ENCODE peak calls at places on chromosomes 4 and X, in four cellular contexts. K is tibial artery, Y is aorta, U is OCI-LY7. P is an unnamed sample.

GRCh38 chr4:102625232-102625930 is 124.2 kb downstream of the NFKB1 start:
- DNase-seq in U (peak; percentile 61), K (peak; percentile 33), Y (no peak), P (peak; percentile 89)

GRCh38 chrX:105527759-105528158 is 294.6 kb upstream of the NRK start:
- DNase-seq in U (no peak), K (no peak), Y (no peak), P (no peak)

GRCh38 chrX:70592091-70592490 is 147.5 kb downstream of the DLG3 start:
- DNase-seq in U (no peak), Y (no peak), K (no peak), P (peak; percentile 75)

GRCh38 chr4:109730294-109731051 is 603 bp upstream of the PLA2G12A start:
- DNase-seq in U (no peak), K (peak; percentile 41), Y (peak; percentile 84), P (no peak)

GRCh38 chr4:83207497-83208105 is 77.0 kb downstream of the COQ2 start:
- DNase-seq in U (no peak), K (no peak), Y (no peak), P (no peak)

GRCh38 chr4:31104596-31104995 is 384.4 kb downstream of the PCDH7 start:
- DNase-seq in Y (no peak), K (no peak), U (no peak), P (no peak)

GRCh38 chr4:62225972-62226371 is 1025.8 kb downstream of the ADGRL3 start:
- DNase-seq in U (no peak), K (no peak), Y (no peak), P (no peak)

GRCh38 chr4:67037489-67037888 is 507.8 kb downstream of the CENPC start:
- DNase-seq in U (no peak), Y (no peak), K (no peak), P (no peak)

GRCh38 chr4:22090655-22091350 is 142.2 kb upstream of the KCNIP4 start:
- DNase-seq in Y (no peak), U (no peak), K (no peak), P (no peak)

GRCh38 chr4:121360496-121360895 is 20.3 kb downstream of the QRFPR start:
- DNase-seq in K (no peak), U (no peak), Y (no peak), P (no peak)

GRCh38 chrX:10591363-10592036 is 28.9 kb downstream of the MID1 start:
- DNase-seq in U (no peak), Y (no peak), K (no peak), P (no peak)

DNA sequence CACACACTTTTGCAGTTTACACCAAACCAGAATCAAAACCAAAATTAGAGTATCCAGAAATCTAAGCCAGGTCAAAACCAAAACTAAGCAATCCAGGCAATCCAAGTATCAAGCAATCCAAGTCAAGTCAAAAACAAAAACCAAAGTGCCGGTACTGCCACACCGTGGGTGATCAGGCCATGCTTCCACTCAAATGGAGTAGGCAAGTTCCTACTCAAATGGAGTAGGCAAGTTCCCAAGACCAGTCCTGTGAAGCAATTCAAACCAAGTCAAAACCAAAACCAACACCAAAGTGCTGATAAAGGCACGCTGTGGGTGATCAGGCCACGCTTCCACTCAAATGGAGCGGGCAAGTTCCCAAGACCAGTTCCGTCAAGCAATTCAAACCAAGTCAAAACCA is 31.3 kb downstream of the MID1 start:
- DNase-seq in Y (no peak), K (no peak), U (no peak), P (no peak)
- H3K27ac ChIP-seq in Y (no peak overlapping the region), K (no peak overlapping the region), U (no peak overlapping the region), P (no peak overlapping the region)

GRCh38 chr4:6944311-6945051 is 34.9 kb downstream of the TBC1D14 start:
- DNase-seq in Y (no peak), K (no peak), U (no peak), P (no peak)
- H3K4me3 ChIP-seq in Y (no peak overlapping the region), K (no peak overlapping the region), U (no peak overlapping the region), P (no peak overlapping the region)

DNA sequence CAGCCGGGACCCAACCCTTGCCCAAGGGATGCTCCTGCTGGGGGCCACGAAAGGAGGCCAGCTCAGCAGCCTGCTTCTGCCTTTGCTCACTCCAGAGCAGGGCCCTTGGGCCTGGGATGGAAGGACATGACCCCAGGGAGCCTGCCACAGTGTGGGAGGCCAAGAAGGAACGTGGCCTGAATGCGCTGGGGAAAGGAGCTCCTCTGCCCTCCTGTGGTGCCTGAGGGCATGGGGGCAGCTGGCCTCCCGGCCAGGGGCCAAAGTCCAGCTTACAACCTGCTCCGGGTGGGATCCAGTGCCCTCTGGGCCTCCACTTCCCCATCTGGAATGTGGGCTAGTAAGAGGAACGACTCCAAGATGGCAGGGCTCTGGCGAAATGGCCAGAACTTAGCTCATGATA is 2.0 kb upstream of the ATP2B3 start:
- DNase-seq in K (no peak), U (no peak), Y (no peak), P (no peak)
- H3K27ac ChIP-seq in K (no peak overlapping the region), U (no peak overlapping the region), Y (no peak overlapping the region), P (no peak overlapping the region)

GRCh38 chr4:74397748-74398426 is 32.9 kb downstream of the EREG start:
- DNase-seq in K (no peak), U (no peak), Y (no peak), P (no peak)
- H3K4me3 ChIP-seq in K (peak overlapping the region; percentile 18), U (peak overlapping the region; percentile 44), Y (peak overlapping the region; percentile 20), P (peak overlapping the region; percentile 94)

GRCh38 chrX:9912341-9912740 is 54.8 kb upstream of the CLDN34 start:
- DNase-seq in Y (no peak), U (no peak), K (no peak), P (no peak)
- H3K27ac ChIP-seq in Y (no peak overlapping the region), U (no peak overlapping the region), K (no peak overlapping the region), P (no peak overlapping the region)

DNA sequence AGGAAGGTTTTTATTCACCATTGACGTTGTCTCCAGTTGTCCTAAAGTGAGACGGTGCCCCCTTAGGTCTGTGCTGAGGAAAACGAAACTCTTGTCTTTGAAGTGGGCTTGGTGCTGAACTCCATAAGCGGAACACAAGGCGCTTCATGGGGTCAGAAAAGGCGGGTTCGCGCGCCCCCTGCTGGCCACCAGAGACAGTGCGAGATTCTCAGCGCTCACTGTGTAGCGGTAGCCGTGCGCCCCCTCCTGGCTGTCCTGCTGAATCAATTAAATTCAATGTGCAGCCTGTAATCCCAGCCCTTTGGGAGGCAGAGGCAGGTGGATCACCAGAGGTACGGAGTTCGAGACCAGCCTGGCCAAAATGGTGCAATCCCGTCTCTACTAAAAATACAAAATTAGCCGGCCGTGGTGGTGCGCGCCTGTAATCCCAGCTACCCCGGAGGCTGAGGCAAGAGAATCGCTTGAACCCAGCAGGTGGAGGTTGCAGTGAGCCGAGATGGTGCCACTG is 64.1 kb downstream of the RLIM start:
- DNase-seq in U (peak; percentile 80), K (peak; percentile 71), Y (peak; percentile 95), P (peak; percentile 81)
- H3K4me3 ChIP-seq in U (peak overlapping the region; percentile 34), K (peak overlapping the region; percentile 22), Y (no peak overlapping the region), P (no peak overlapping the region)

GRCh38 chr4:2592572-2592971 is 56.1 kb downstream of the FAM193A start:
- DNase-seq in Y (no peak), U (no peak), K (no peak), P (no peak)
- H3K27ac ChIP-seq in Y (no peak overlapping the region), U (no peak overlapping the region), K (no peak overlapping the region), P (no peak overlapping the region)

GRCh38 chrX:9560219-9560618 is 95.4 kb downstream of the TBL1X start:
- DNase-seq in K (no peak), Y (no peak), U (no peak), P (no peak)

GRCh38 chrX:9562851-9563250 is 98.0 kb downstream of the TBL1X start:
- DNase-seq in Y (no peak), K (peak; percentile 25), U (no peak), P (no peak)

GRCh38 chrX:9561199-9561598 is 96.3 kb downstream of the TBL1X start:
- DNase-seq in Y (no peak), K (no peak), U (no peak), P (no peak)

GRCh38 chrX:9569875-9570274 is 105.0 kb downstream of the TBL1X start:
- DNase-seq in K (no peak), Y (no peak), U (no peak), P (no peak)

DNA sequence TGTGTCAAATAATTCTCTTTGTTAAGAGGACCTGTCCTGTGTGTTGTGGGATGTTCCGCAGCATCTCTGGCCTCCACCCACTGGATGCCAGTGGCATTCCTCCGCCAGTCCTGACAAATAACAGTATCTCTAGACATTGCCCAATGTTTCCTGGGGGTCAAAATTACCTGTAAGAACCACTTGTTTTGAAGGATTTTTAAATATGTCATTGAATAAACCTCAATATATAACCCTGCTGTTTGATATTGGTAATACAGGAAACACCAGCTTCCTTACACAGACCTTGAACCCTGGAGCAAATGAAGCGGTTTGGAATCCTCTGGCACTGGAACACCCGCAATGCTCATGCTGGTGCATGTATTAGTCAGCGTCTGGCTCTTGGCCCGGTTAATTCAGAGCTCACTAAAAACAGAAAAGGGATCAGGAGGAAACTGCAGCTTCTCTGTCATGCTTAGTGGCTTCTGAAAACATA is 101.3 kb downstream of the TBL1X start:
- DNase-seq in Y (peak; percentile 86), U (no peak), K (peak; percentile 57), P (no peak)
- H3K4me3 ChIP-seq in Y (no peak overlapping the region), U (no peak overlapping the region), K (no peak overlapping the region), P (peak overlapping the region; percentile 18)

GRCh38 chrX:109336141-109336540 is 145.7 kb downstream of the GUCY2F start:
- DNase-seq in Y (no peak), K (no peak), U (no peak), P (no peak)
- H3K27ac ChIP-seq in Y (no peak overlapping the region), K (no peak overlapping the region), U (no peak overlapping the region), P (no peak overlapping the region)

GRCh38 chrX:45769919-45770582 is 569.4 kb upstream of the DIPK2B start:
- DNase-seq in U (no peak), Y (peak; percentile 88), K (peak; percentile 70), P (peak; percentile 9)
- H3K4me3 ChIP-seq in U (no peak overlapping the region), Y (peak overlapping the region; percentile 42), K (peak overlapping the region; percentile 53), P (peak overlapping the region; percentile 95)

P was measured in CD4-positive, CD25-positive, alpha-beta regulatory T cell.